ENCODE peak calls at places on chromosomes 4 and X, in five cellular contexts. S, E, D, C and Z are unnamed samples.
A peak's percentile ranks its signal among the peaks of the same experiment; 100 is the strongest.

GRCh38 chr4:17285747-17286146 is 226.1 kb downstream of the QDPR start:
- DNase-seq in S (no peak), E (no peak), D (no peak), C (no peak), Z (no peak)

GRCh38 chrX:100645106-100645505 is 1.1 kb downstream of the SRPX2 start:
- DNase-seq in S (no peak), E (peak; percentile 17), D (no peak), C (no peak), Z (no peak)

GRCh38 chr4:8274772-8275241 is 5.3 kb downstream of the HTRA3 start:
- DNase-seq in S (peak; percentile 92), E (no peak), D (peak; percentile 94), C (no peak), Z (peak; percentile 90)

GRCh38 chrX:153933751-153934472 is 925 bp downstream of the NAA10 start:
- DNase-seq in S (no peak), E (no peak), D (no peak), C (no peak), Z (no peak)

GRCh38 chrX:49995021-49995731 is 72.8 kb downstream of the CLCN5 start:
- DNase-seq in S (no peak), E (peak; percentile 10), D (no peak), C (no peak), Z (no peak)

GRCh38 chr4:173494013-173494970 is 35.7 kb downstream of the HAND2 start:
- DNase-seq in S (peak; percentile 72), E (peak; percentile 53), D (no peak), C (no peak), Z (peak; percentile 63)

GRCh38 chrX:106874075-106874474 is 29.1 kb downstream of the RIPPLY1 start:
- DNase-seq in S (no peak), E (peak; percentile 35), D (no peak), C (no peak), Z (no peak)

GRCh38 chr4:170990989-170991589 is 822.1 kb upstream of the GALNTL6 start:
- DNase-seq in S (no peak), E (no peak), D (no peak), C (no peak), Z (no peak)

GRCh38 chrX:7586126-7586525 is 256.8 kb upstream of the VCX start:
- DNase-seq in S (no peak), E (no peak), D (no peak), C (no peak), Z (no peak)

GRCh38 chr4:101475246-101475645 is 127.9 kb upstream of the PPP3CA start:
- DNase-seq in S (no peak), E (no peak), D (no peak), C (no peak), Z (no peak)
- TF ChIP-seq POLR2A in S (no peak), E (no peak), D (no peak), C (no peak), Z (no peak)

GRCh38 chrX:40207626-40208025 is 109.9 kb upstream of the BCOR start:
- DNase-seq in S (no peak), E (no peak), D (no peak), C (no peak), Z (no peak)
- TF ChIP-seq POLR2A in S (no peak), E (no peak), D (no peak), C (no peak), Z (no peak)

GRCh38 chrX:41442824-41443560 is 4.2 kb upstream of the NYX start:
- DNase-seq in S (no peak), E (no peak), D (no peak), C (no peak), Z (no peak)
- TF ChIP-seq POLR2A in S (no peak), E (no peak), D (no peak), C (no peak), Z (no peak)

GRCh38 chr4:118883861-118884260 is 4.8 kb upstream of the SYNPO2 start:
- DNase-seq in S (no peak), E (no peak), D (no peak), C (no peak), Z (no peak)

GRCh38 chr4:118884716-118885115 is 3.9 kb upstream of the SYNPO2 start:
- DNase-seq in S (no peak), E (no peak), D (no peak), C (no peak), Z (no peak)

GRCh38 chr4:118894034-118894433 is 5.4 kb downstream of the SYNPO2 start:
- DNase-seq in S (no peak), E (no peak), D (no peak), C (no peak), Z (no peak)

GRCh38 chr4:118889313-118889694 is 650 bp downstream of the SYNPO2 start:
- DNase-seq in S (peak; percentile 37), E (no peak), D (no peak), C (no peak), Z (no peak)

GRCh38 chr4:118888666-118889312 is at the start of gene SYNPO2:
- DNase-seq in S (peak; percentile 95), E (peak; percentile 76), D (peak; percentile 85), C (peak; percentile 21), Z (peak; percentile 90)
- TF ChIP-seq POLR2A in S (peak; percentile 94), E (no peak), D (peak; percentile 16), C (no peak), Z (no peak)

GRCh38 chr4:92433272-92433758 is 129.5 kb downstream of the GRID2 start:
- DNase-seq in S (no peak), E (no peak), D (no peak), C (no peak), Z (no peak)
- TF ChIP-seq POLR2A in S (no peak), E (no peak), D (no peak), C (no peak), Z (no peak)

DNA sequence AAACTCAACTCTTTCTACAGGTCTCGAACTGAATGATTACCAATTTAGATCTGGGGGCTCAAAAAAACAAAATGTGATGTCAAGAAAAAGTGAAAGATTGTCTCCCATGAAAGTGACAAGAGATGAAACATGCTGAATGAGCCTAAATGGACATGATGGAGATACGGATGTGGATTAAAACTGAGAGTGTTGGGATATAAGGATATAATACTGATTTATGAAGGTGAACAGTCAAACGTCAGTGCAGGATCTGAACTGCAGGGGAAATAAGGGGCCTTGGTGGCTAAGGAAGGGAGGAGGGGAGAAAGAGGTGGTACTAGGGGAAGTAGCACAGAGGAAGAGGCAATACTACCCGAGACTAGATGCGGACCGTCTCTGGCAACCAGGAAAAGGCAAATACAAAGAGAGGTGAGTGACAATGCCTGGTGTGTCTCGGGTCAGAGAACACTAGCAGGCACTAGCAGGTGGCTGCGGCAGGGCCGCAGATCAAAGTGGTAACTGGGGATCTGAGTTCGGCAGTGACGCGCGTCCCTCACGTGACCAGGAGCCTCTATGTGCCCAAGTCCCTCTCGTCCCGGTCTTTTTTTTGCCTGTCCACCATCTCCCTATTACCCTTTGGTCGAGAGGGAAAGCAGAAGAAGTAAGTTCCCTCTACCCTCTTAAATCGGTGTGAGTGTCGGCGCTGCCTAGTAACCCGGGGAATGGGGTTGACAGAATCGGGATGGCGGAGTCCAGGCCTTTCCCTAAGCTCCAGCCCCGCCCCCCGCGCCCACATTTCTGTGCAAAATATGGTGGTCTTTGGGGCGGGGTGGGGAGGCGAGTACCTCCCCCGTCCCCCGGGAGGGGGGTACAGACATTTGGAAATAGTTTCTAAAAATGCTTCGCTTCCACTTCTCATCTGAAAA is at the start of gene TCEAL1:
- DNase-seq in S (peak; percentile 67), E (peak; percentile 62), D (peak; percentile 73), C (no peak), Z (peak; percentile 66)
- TF ChIP-seq POLR2A in S (peak; percentile 55), E (no peak), D (no peak), C (peak; percentile 67), Z (no peak)

DNA sequence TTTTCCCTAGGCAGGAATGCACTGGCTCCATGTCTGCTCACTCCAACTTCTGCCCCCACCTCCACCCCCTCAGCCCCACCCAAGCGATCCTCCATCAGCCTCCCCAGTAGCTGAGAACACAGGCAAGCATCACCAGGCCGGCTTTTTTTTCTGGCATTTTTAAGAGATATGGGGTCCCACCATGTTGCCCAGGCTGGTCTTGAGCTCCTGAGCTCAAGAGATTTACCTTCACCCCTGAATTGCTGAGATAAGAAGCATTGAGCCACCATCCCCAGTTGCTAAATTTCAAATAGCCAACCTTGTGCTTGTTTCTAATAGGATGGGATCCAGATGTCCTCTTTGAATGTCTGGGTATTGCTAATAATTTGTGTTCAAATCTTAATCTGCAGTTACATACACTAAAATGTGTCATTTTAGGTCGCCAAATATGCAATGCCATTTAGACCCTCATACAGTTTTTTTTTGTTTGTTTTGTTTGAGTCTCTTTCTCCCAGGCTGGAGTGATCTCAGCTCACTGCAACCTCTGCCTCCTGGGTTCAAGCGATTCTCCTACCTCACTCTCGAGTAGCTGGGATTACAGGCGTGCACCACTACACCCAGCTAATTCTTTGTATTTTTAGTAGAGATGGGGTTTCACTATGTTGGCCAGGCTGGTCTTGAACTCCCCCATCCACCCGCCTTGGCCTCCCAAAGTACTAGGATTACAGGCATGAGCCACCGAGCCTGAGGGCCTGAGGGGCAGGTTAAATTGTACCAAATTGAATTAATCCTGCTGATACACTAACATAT is 8.8 kb downstream of the LARP7 start:
- DNase-seq in S (no peak), E (no peak), D (no peak), C (no peak), Z (no peak)
- TF ChIP-seq POLR2A in S (no peak), E (no peak), D (no peak), C (no peak), Z (no peak)

DNA sequence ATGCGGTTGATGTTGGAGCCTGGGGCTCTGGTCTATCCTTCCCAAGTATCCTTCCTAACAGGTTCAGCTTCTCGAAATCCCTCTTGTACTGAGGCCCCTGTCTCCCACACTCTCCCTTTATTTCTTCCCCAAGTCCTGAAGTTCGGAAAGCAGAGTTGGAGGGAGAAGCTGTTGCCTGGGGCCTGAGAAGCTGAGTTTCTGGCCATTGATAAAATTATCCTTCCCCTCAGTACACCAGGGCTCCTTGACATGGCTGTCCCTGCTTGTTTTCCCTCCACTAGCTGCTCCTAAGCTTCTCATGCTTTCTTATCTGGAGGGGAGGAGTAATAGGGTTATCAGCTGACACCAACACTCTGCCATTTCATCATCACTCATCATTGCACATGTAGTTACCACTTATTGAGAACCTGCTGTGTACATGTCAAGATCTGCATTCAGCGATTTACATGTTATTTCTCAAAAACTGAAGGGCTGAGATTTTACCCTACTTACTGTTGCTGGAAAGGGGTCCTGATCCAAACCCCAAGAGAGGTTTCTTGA is 58.0 kb downstream of the FUNDC1 start:
- DNase-seq in S (no peak), E (no peak), D (no peak), C (no peak), Z (no peak)
- TF ChIP-seq POLR2A in S (no peak), E (no peak), D (no peak), C (no peak), Z (no peak)

GRCh38 chr4:153344131-153345010 is at the start of gene MND1:
- DNase-seq in S (peak; percentile 80), E (peak; percentile 77), D (peak; percentile 84), C (peak; percentile 78), Z (peak; percentile 98)
- TF ChIP-seq POLR2A in S (no peak), E (no peak), D (no peak), C (peak; percentile 54), Z (no peak)